ENCODE peak calls at places on chromosomes 3 and 15, in eight cellular contexts. Z is type B pancreatic cell, E is spleen, G is Panc1, I is Peyer's patch, F is B cell, T is ovary, W is lung. U is an unnamed sample.

GRCh38 chr15:31605467-31605931 is 278.9 kb downstream of the KLF13 start:
- DNase-seq in Z (no peak), E (no peak), G (no peak), I (no peak), F (no peak), T (no peak), W (no peak), U (no peak)

GRCh38 chr3:88150771-88151170 is 1.0 kb downstream of the C3orf38 start:
- DNase-seq in Z (no peak), E (no peak), G (no peak), I (no peak), F (no peak), T (no peak), W (no peak), U (peak; percentile 22)

GRCh38 chr3:171086914-171087313 is 60.4 kb upstream of the SLC2A2 start:
- DNase-seq in Z (no peak), E (no peak), G (no peak), I (no peak), F (no peak), T (no peak), W (no peak), U (no peak)

GRCh38 chr15:66136948-66137347 is 116.6 kb downstream of the MEGF11 start:
- DNase-seq in Z (no peak), E (no peak), G (no peak), I (no peak), F (no peak), T (no peak), W (no peak), U (no peak)

GRCh38 chr3:27638604-27639003 is 83.5 kb downstream of the EOMES start:
- DNase-seq in Z (no peak), E (no peak), G (no peak), I (no peak), F (no peak), T (no peak), W (no peak), U (no peak)

GRCh38 chr3:135161425-135161824 is 366.4 kb downstream of the EPHB1 start:
- DNase-seq in Z (no peak), E (no peak), G (no peak), I (no peak), F (no peak), T (no peak), W (no peak), U (no peak)

GRCh38 chr3:64945171-64945684 is 257.4 kb upstream of the ADAMTS9 start:
- DNase-seq in Z (no peak), E (no peak), G (no peak), I (no peak), F (no peak), T (peak; percentile 56), W (no peak), U (no peak)

GRCh38 chr15:78752492-78753358 is 58.5 kb downstream of the ADAMTS7 start:
- DNase-seq in Z (no peak), E (peak; percentile 67), G (no peak), I (no peak), F (no peak), T (peak; percentile 28), W (no peak), U (no peak)

GRCh38 chr3:49276475-49277356 is at the start of gene C3orf62:
- DNase-seq in Z (peak; percentile 72), E (peak; percentile 96), G (no peak), I (peak; percentile 84), F (peak; percentile 71), T (peak; percentile 95), W (peak; percentile 90), U (peak; percentile 82)

GRCh38 chr3:177134166-177134565 is 63.1 kb downstream of the TBL1XR1 start:
- DNase-seq in Z (no peak), E (no peak), G (no peak), I (no peak), F (no peak), T (no peak), W (no peak), U (no peak)

GRCh38 chr3:187669675-187670504 is at the start of gene SST:
- DNase-seq in Z (peak; percentile 74), E (no peak), G (no peak), I (no peak), F (no peak), T (peak; percentile 75), W (peak; percentile 33), U (no peak)

GRCh38 chr3:17832021-17832420 is 89.6 kb upstream of the TBC1D5 start:
- DNase-seq in Z (no peak), E (no peak), G (no peak), I (no peak), F (no peak), T (no peak), W (no peak), U (no peak)

GRCh38 chr3:17836919-17837318 is 94.5 kb upstream of the TBC1D5 start:
- DNase-seq in Z (no peak), E (no peak), G (no peak), I (no peak), F (no peak), T (no peak), W (no peak), U (no peak)

GRCh38 chr3:17833786-17834559 is 91.5 kb upstream of the TBC1D5 start:
- DNase-seq in Z (no peak), E (no peak), G (no peak), I (no peak), F (no peak), T (no peak), W (no peak), U (no peak)

GRCh38 chr3:17840126-17840525 is 97.7 kb upstream of the TBC1D5 start:
- DNase-seq in Z (no peak), E (no peak), G (no peak), I (no peak), F (no peak), T (no peak), W (no peak), U (no peak)

DNA sequence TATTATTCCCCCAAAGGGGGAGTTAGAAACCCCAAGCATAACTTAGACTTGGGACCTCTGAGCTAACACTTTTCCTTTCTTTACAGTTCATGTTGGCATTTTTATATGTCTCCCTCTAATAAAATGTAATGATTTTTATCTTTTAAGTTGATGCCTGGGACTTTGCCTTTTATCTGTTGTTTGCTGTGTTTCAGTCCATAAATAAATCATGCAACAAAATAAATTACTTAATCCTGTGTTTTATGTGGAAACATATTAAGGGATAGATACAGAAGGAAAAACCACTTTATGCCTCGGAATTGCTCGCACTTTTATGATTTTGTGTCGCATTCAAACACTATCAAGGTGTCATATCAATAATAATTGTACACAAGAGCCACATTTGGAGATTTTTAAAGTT is 93.7 kb upstream of the TBC1D5 start:
- DNase-seq in Z (no peak), E (no peak), G (no peak), I (no peak), F (no peak), T (no peak), W (no peak), U (no peak)
- TF ChIP-seq CTCF in Z (no peak), E (no peak), G (no peak), I (no peak), F (no peak), T (no peak), W (no peak), U (no peak)

DNA sequence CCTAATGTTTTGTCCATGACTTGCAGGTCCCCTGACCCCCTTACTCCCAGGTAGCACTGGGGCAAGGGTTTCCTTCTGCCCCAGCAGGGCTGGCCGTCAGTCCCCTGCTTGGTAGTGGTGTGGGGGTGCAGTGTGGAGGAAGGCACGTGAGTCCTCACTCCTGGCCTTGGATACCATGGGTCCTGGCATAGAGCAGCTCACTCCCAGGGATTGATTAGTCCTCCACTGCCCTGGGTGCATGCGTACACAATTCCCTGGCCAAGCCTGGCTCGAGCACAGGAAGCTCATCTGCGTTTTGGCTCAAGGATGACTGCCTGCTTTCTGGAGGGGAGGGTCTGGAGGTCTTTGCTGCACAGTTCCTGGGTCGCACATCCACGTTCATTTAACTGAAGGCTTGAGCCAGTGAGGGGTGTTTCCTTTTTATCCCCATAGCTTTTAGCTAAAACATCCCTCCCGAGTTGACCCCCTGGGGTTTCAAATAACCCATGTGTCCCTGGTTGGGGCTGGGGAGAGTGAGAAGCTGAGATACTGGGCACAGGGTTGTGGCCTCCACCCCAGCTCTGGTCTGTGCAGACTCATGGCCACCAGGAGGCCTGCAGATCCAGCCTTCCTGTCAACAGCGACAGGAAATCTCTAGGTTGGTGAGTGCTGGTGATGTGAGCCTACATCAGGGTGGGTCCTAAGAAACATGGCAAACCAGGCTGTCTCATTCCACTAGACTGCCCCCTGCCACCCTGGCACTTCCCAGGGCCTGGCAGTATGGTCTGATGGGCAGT is 11.5 kb downstream of the HEMK1 start:
- DNase-seq in Z (no peak), E (no peak), G (no peak), I (no peak), F (no peak), T (peak; percentile 51), W (no peak), U (no peak)
- TF ChIP-seq CTCF in Z (no peak), E (no peak), G (no peak), I (no peak), F (no peak), T (no peak), W (no peak), U (no peak)

DNA sequence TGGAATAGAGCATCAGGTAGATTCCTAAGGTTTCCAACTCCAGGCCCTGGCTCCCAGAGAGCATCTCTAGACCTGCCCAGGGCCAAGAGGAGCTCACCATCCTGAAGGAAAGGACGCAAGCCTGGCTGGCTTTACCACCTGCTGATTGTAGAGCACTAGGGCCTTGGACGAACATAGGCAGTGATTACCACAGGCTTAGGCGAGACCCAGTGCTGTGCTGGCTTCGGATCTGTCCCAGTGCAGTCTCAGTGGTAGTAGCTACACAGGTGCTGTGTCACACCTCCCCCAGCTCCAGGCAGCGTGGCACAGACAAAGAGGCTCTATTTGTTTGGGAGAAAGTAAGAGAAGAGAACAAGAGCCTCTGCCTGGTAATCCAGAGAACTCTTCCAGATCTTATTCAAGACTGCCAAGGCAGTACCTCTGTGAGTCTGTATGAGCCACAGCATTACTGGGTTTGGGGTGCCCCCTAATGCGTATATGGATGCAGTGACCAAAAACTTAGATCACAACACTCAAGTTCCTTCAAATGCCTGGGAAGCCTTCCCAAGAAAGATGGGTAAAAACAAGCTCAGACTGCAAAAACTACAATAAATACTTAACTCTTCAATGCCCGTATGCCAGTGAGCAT is 25.4 kb downstream of the ISG20 start:
- DNase-seq in Z (peak; percentile 20), E (no peak), G (no peak), I (peak; percentile 56), F (peak; percentile 72), T (no peak), W (no peak), U (no peak)
- TF ChIP-seq CTCF in Z (no peak), E (peak; percentile 49), G (peak; percentile 27), I (peak; percentile 14), F (peak; percentile 68), T (no peak), W (peak; percentile 53), U (peak; percentile 44)

GRCh38 chr3:143163562-143163961 is 44.0 kb downstream of the CHST2 start:
- DNase-seq in Z (no peak), E (no peak), G (no peak), I (no peak), F (no peak), T (no peak), W (no peak), U (no peak)
- TF ChIP-seq CTCF in Z (no peak), E (no peak), G (no peak), I (no peak), F (no peak), T (no peak), W (no peak), U (no peak)

U was measured in GM13977.